ENCODE peak calls at places on chromosome 1, in six cellular contexts. One of them, this sample, is unnamed.

GRCh38 chr1:25780318-25781129 is 19.5 kb upstream of the SELENON start:
- DNase-seq in cardiac fibroblast: no peak
- DNase-seq in Calu3: no peak
- DNase-seq in BJ: no peak
- DNase-seq in astrocyte of the spinal cord: no peak
- DNase-seq in lower lobe of right lung: no peak
- DNase-seq in this sample: no peak

GRCh38 chr1:25699501-25700089 is 83.0 kb downstream of the MAN1C1 start:
- DNase-seq in cardiac fibroblast: no peak
- DNase-seq in Calu3: no peak
- DNase-seq in BJ: no peak
- DNase-seq in astrocyte of the spinal cord: no peak
- DNase-seq in lower lobe of right lung: no peak
- DNase-seq in this sample: no peak

GRCh38 chr1:223716302-223716862 is 4.0 kb downstream of the CAPN2 start:
- DNase-seq in cardiac fibroblast: no peak
- DNase-seq in Calu3: no peak
- DNase-seq in BJ: no peak
- DNase-seq in astrocyte of the spinal cord: no peak
- DNase-seq in lower lobe of right lung: peak; percentile 54
- DNase-seq in this sample: peak; percentile 52

GRCh38 chr1:23650344-23650990 is 41.1 kb upstream of the RPL11 start:
- DNase-seq in cardiac fibroblast: no peak
- DNase-seq in Calu3: no peak
- DNase-seq in BJ: no peak
- DNase-seq in astrocyte of the spinal cord: no peak
- DNase-seq in lower lobe of right lung: no peak
- DNase-seq in this sample: no peak

GRCh38 chr1:25566730-25567341 is 23.4 kb downstream of the LDLRAP1 start:
- DNase-seq in cardiac fibroblast: peak; percentile 70
- DNase-seq in Calu3: no peak
- DNase-seq in BJ: peak; percentile 73
- DNase-seq in astrocyte of the spinal cord: peak; percentile 93
- DNase-seq in lower lobe of right lung: peak; percentile 59
- DNase-seq in this sample: no peak

GRCh38 chr1:3727042-3727824 is 25.0 kb upstream of the CCDC27 start:
- DNase-seq in cardiac fibroblast: peak; percentile 22
- DNase-seq in Calu3: no peak
- DNase-seq in BJ: no peak
- DNase-seq in astrocyte of the spinal cord: no peak
- DNase-seq in lower lobe of right lung: no peak
- DNase-seq in this sample: no peak

GRCh38 chr1:171898956-171899355 is 57.7 kb downstream of the DNM3 start:
- DNase-seq in cardiac fibroblast: no peak
- DNase-seq in Calu3: no peak
- DNase-seq in BJ: no peak
- DNase-seq in astrocyte of the spinal cord: peak; percentile 24
- DNase-seq in lower lobe of right lung: no peak
- DNase-seq in this sample: no peak

GRCh38 chr1:17683551-17683950 is 71.6 kb upstream of the ACTL8 start:
- DNase-seq in cardiac fibroblast: no peak
- DNase-seq in Calu3: no peak
- DNase-seq in BJ: no peak
- DNase-seq in astrocyte of the spinal cord: no peak
- DNase-seq in lower lobe of right lung: no peak
- DNase-seq in this sample: no peak

GRCh38 chr1:214271174-214271858 is 9.6 kb upstream of the SMYD2 start:
- DNase-seq in cardiac fibroblast: no peak
- DNase-seq in Calu3: no peak
- DNase-seq in BJ: no peak
- DNase-seq in astrocyte of the spinal cord: no peak
- DNase-seq in lower lobe of right lung: no peak
- DNase-seq in this sample: no peak

GRCh38 chr1:25549273-25550154 is 6.1 kb downstream of the LDLRAP1 start:
- DNase-seq in cardiac fibroblast: peak; percentile 62
- DNase-seq in Calu3: no peak
- DNase-seq in BJ: no peak
- DNase-seq in astrocyte of the spinal cord: peak; percentile 64
- DNase-seq in lower lobe of right lung: peak; percentile 65
- DNase-seq in this sample: no peak

GRCh38 chr1:193971595-193971994 is 785.2 kb upstream of the B3GALT2 start:
- DNase-seq in cardiac fibroblast: peak; percentile 74
- DNase-seq in Calu3: no peak
- DNase-seq in BJ: peak; percentile 1
- DNase-seq in astrocyte of the spinal cord: peak; percentile 71
- DNase-seq in lower lobe of right lung: no peak
- DNase-seq in this sample: no peak

GRCh38 chr1:230878584-230878975 is 10.3 kb upstream of the C1orf198 start:
- DNase-seq in cardiac fibroblast: peak; percentile 69
- DNase-seq in Calu3: no peak
- DNase-seq in BJ: peak; percentile 98
- DNase-seq in astrocyte of the spinal cord: peak; percentile 59
- DNase-seq in lower lobe of right lung: no peak
- DNase-seq in this sample: no peak

DNA sequence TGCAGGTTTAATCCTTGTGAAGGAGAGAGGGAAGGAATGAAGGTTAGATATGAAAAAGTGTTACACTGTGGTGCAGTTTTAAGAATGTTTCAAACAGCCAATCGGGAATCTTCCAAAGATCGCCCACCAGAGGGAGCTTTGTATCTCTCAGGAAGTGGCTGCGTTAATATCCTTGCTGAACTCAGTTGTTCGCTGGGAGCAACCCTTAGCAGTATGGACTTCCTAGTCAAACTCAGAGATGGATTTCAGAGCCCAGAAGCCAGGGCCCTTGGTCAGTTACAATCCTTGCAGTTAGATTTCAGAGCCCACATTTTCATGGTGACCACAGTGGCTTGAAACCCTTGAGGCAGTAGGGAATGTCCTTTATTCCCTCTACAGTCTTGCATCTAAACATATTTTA is 136.2 kb downstream of the NTNG1 start:
- DNase-seq in cardiac fibroblast: peak; percentile 19
- DNase-seq in Calu3: peak; percentile 22
- DNase-seq in BJ: peak; percentile 2
- DNase-seq in astrocyte of the spinal cord: peak; percentile 62
- DNase-seq in lower lobe of right lung: no peak
- DNase-seq in this sample: no peak
- TF ChIP-seq CTCF in cardiac fibroblast: no peak
- TF ChIP-seq CTCF in Calu3: no peak
- TF ChIP-seq CTCF in BJ: peak; percentile 68
- TF ChIP-seq CTCF in astrocyte of the spinal cord: peak; percentile 68
- TF ChIP-seq CTCF in lower lobe of right lung: peak; percentile 38
- TF ChIP-seq CTCF in this sample: peak; percentile 79

GRCh38 chr1:38360807-38361206 is 314.2 kb upstream of the POU3F1 start:
- DNase-seq in cardiac fibroblast: no peak
- DNase-seq in Calu3: no peak
- DNase-seq in BJ: no peak
- DNase-seq in astrocyte of the spinal cord: no peak
- DNase-seq in lower lobe of right lung: no peak
- DNase-seq in this sample: no peak
- TF ChIP-seq CTCF in cardiac fibroblast: no peak
- TF ChIP-seq CTCF in Calu3: no peak
- TF ChIP-seq CTCF in BJ: no peak
- TF ChIP-seq CTCF in astrocyte of the spinal cord: no peak
- TF ChIP-seq CTCF in lower lobe of right lung: peak; percentile 8
- TF ChIP-seq CTCF in this sample: peak; percentile 53

DNA sequence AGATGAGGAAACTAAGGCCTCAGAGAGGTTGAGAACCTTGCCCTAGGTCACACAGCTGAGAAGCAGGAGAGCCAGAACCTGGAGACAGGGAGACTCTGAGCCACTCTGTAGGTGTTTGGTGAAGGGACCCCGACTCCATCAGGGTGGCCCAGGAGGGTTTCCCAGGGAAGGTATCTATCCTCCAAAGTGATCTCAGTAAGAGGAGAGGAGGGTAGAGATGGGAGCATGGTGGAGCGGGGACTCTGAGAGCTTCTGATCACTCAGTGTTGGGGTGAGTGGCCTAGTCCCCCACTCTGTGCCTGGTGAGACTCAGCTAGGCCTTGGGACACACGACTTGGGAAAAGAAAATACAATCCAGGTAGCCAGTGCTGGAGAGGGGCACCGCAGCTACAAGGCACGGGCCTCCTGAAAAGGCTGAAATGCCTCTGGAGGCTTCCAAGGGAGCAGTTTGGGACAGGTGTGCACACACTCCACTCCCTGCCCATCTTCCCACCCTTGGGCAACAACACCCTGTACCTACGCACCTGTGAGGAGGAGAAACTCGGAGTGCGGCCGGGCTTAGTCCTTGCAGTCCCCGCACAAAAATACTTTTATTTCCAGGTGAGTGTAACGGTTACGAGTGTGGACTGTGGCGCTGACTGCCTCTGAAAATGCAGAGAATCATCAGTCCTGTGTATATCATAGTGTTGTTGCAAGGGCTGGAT is 80.8 kb downstream of the CAMK2N1 start:
- DNase-seq in cardiac fibroblast: no peak
- DNase-seq in Calu3: no peak
- DNase-seq in BJ: no peak
- DNase-seq in astrocyte of the spinal cord: no peak
- DNase-seq in lower lobe of right lung: no peak
- DNase-seq in this sample: peak; percentile 58
- TF ChIP-seq CTCF in cardiac fibroblast: no peak
- TF ChIP-seq CTCF in Calu3: no peak
- TF ChIP-seq CTCF in BJ: no peak
- TF ChIP-seq CTCF in astrocyte of the spinal cord: no peak
- TF ChIP-seq CTCF in lower lobe of right lung: no peak
- TF ChIP-seq CTCF in this sample: no peak

GRCh38 chr1:96684737-96685136 is 36.8 kb upstream of the PTBP2 start:
- DNase-seq in cardiac fibroblast: no peak
- DNase-seq in Calu3: no peak
- DNase-seq in BJ: no peak
- DNase-seq in astrocyte of the spinal cord: no peak
- DNase-seq in lower lobe of right lung: no peak
- DNase-seq in this sample: no peak
- TF ChIP-seq CTCF in cardiac fibroblast: no peak
- TF ChIP-seq CTCF in Calu3: no peak
- TF ChIP-seq CTCF in BJ: no peak
- TF ChIP-seq CTCF in astrocyte of the spinal cord: no peak
- TF ChIP-seq CTCF in lower lobe of right lung: no peak
- TF ChIP-seq CTCF in this sample: no peak

GRCh38 chr1:69305621-69306020 is 262.1 kb upstream of the LRRC7 start:
- DNase-seq in cardiac fibroblast: no peak
- DNase-seq in Calu3: no peak
- DNase-seq in BJ: no peak
- DNase-seq in astrocyte of the spinal cord: no peak
- DNase-seq in lower lobe of right lung: no peak
- DNase-seq in this sample: no peak
- TF ChIP-seq CTCF in cardiac fibroblast: no peak
- TF ChIP-seq CTCF in Calu3: no peak
- TF ChIP-seq CTCF in BJ: no peak
- TF ChIP-seq CTCF in astrocyte of the spinal cord: peak; percentile 5
- TF ChIP-seq CTCF in lower lobe of right lung: no peak
- TF ChIP-seq CTCF in this sample: no peak

This sample was measured in chondrocyte.